ENCODE peak calls at places on chromosomes 13 and 19, in four cellular contexts. One of them, this sample, is unnamed.

GRCh38 chr13:42970824-42971669 is 21.0 kb downstream of the EPSTI1 start:
- DNase-seq in MV-4-11: peak
- DNase-seq in substantia nigra: no peak
- DNase-seq in uterus: no peak
- DNase-seq in this sample: no peak

GRCh38 chr13:61029064-61029463 is 386.6 kb downstream of the PCDH20 start:
- DNase-seq in MV-4-11: no peak
- DNase-seq in substantia nigra: no peak
- DNase-seq in uterus: no peak
- DNase-seq in this sample: no peak

GRCh38 chr19:44692379-44692721 is 6.6 kb upstream of the CEACAM16 start:
- DNase-seq in MV-4-11: no peak
- DNase-seq in substantia nigra: no peak
- DNase-seq in uterus: no peak
- DNase-seq in this sample: no peak

GRCh38 chr13:113637262-113638160 is 20.5 kb downstream of the ATP4B start:
- DNase-seq in MV-4-11: no peak
- DNase-seq in substantia nigra: no peak
- DNase-seq in uterus: peak
- DNase-seq in this sample: peak

GRCh38 chr19:6030214-6030507 is 52.2 kb upstream of the RANBP3 start:
- DNase-seq in MV-4-11: peak
- DNase-seq in substantia nigra: no peak
- DNase-seq in uterus: no peak
- DNase-seq in this sample: peak

GRCh38 chr19:18756896-18757295 is 34.2 kb downstream of the COMP start:
- DNase-seq in MV-4-11: no peak
- DNase-seq in substantia nigra: no peak
- DNase-seq in uterus: no peak
- DNase-seq in this sample: no peak

GRCh38 chr13:52847682-52848432 is 583 bp downstream of the PCDH8 start:
- DNase-seq in MV-4-11: no peak
- DNase-seq in substantia nigra: no peak
- DNase-seq in uterus: no peak
- DNase-seq in this sample: no peak

GRCh38 chr19:35712910-35713845 is 4.6 kb upstream of the KMT2B start:
- DNase-seq in MV-4-11: no peak
- DNase-seq in substantia nigra: no peak
- DNase-seq in uterus: no peak
- DNase-seq in this sample: no peak

GRCh38 chr13:85985791-85986190 is 186.6 kb upstream of the SLITRK6 start:
- DNase-seq in MV-4-11: no peak
- DNase-seq in substantia nigra: no peak
- DNase-seq in uterus: no peak
- DNase-seq in this sample: no peak

GRCh38 chr13:112814905-112815585 is 125.2 kb downstream of the ATP11A start:
- DNase-seq in MV-4-11: no peak
- DNase-seq in substantia nigra: no peak
- DNase-seq in uterus: no peak
- DNase-seq in this sample: no peak

GRCh38 chr19:10105241-10106099 is 692 bp upstream of the PPAN start:
- DNase-seq in MV-4-11: peak
- DNase-seq in substantia nigra: no peak
- DNase-seq in uterus: no peak
- DNase-seq in this sample: no peak

GRCh38 chr13:108267338-108267737 is 2.2 kb upstream of the TNFSF13B start:
- DNase-seq in MV-4-11: peak
- DNase-seq in substantia nigra: no peak
- DNase-seq in uterus: no peak
- DNase-seq in this sample: no peak

GRCh38 chr13:63605962-63606361 is 2190.3 kb upstream of the PCDH20 start:
- DNase-seq in MV-4-11: no peak
- DNase-seq in substantia nigra: no peak
- DNase-seq in uterus: no peak
- DNase-seq in this sample: no peak

GRCh38 chr13:40155176-40155575 is 499.7 kb downstream of the COG6 start:
- DNase-seq in MV-4-11: no peak
- DNase-seq in substantia nigra: no peak
- DNase-seq in uterus: no peak
- DNase-seq in this sample: no peak

GRCh38 chr19:17751103-17751911 is at the start of gene FCHO1:
- DNase-seq in MV-4-11: peak
- DNase-seq in substantia nigra: peak
- DNase-seq in uterus: no peak
- DNase-seq in this sample: no peak

GRCh38 chr13:113836917-113837553 is 26.8 kb downstream of the GAS6 start:
- DNase-seq in MV-4-11: peak
- DNase-seq in substantia nigra: no peak
- DNase-seq in uterus: peak
- DNase-seq in this sample: peak

GRCh38 chr13:36875431-36875830 is 44.6 kb downstream of the SMAD9 start:
- DNase-seq in MV-4-11: no peak
- DNase-seq in substantia nigra: no peak
- DNase-seq in uterus: no peak
- DNase-seq in this sample: no peak

GRCh38 chr13:90839061-90839460 is 508.4 kb upstream of the MIR17HG start:
- DNase-seq in MV-4-11: no peak
- DNase-seq in substantia nigra: no peak
- DNase-seq in uterus: no peak
- DNase-seq in this sample: no peak

GRCh38 chr19:17557461-17557860 is 2.0 kb downstream of the COLGALT1 start:
- DNase-seq in MV-4-11: peak
- DNase-seq in substantia nigra: no peak
- DNase-seq in uterus: no peak
- DNase-seq in this sample: no peak

GRCh38 chr19:6744381-6745288 is 5.2 kb downstream of the TRIP10 start:
- DNase-seq in MV-4-11: no peak
- DNase-seq in substantia nigra: peak
- DNase-seq in uterus: peak
- DNase-seq in this sample: peak

GRCh38 chr13:51233117-51233826 is 11.1 kb downstream of the FAM124A start:
- DNase-seq in MV-4-11: no peak
- DNase-seq in substantia nigra: no peak
- DNase-seq in uterus: no peak
- DNase-seq in this sample: no peak

GRCh38 chr13:40377783-40378182 is 288.7 kb downstream of the FOXO1 start:
- DNase-seq in MV-4-11: peak
- DNase-seq in substantia nigra: no peak
- DNase-seq in uterus: peak
- DNase-seq in this sample: peak

GRCh38 chr13:109785141-109785891 is 1.1 kb downstream of the IRS2 start:
- DNase-seq in MV-4-11: no peak
- DNase-seq in substantia nigra: no peak
- DNase-seq in uterus: peak
- DNase-seq in this sample: peak

GRCh38 chr19:30668521-30669155 is 296.5 kb downstream of the ZNF536 start:
- DNase-seq in MV-4-11: no peak
- DNase-seq in substantia nigra: no peak
- DNase-seq in uterus: no peak
- DNase-seq in this sample: no peak

GRCh38 chr19:41411682-41412265 is 14.2 kb downstream of the BCKDHA start:
- DNase-seq in MV-4-11: no peak
- DNase-seq in substantia nigra: no peak
- DNase-seq in uterus: no peak
- DNase-seq in this sample: no peak

GRCh38 chr13:111202149-111202548 is 87.0 kb downstream of the ARHGEF7 start:
- DNase-seq in MV-4-11: no peak
- DNase-seq in substantia nigra: no peak
- DNase-seq in uterus: no peak
- DNase-seq in this sample: no peak

This sample was measured in SJSA1.